ENCODE peak calls at places on chromosomes 2 and 18, in ten cellular contexts. A, C, P, U, I, Q, V, X, L and N are unnamed samples.

GRCh38 chr2:42248846-42249245 is 79.7 kb downstream of the EML4 start:
- DNase-seq in A (no peak), C (no peak), P (no peak), U (no peak), I (no peak), Q (no peak), V (no peak), X (no peak), L (peak; percentile 11), N (no peak)

GRCh38 chr18:50855976-50856772 is 22.7 kb upstream of the ME2 start:
- DNase-seq in A (no peak), C (no peak), P (no peak), U (no peak), I (no peak), Q (peak; percentile 7), V (no peak), X (no peak), L (no peak), N (no peak)

GRCh38 chr2:34031097-34031496 is 432.0 kb upstream of the FAM98A start:
- DNase-seq in A (no peak), C (no peak), P (no peak), U (no peak), I (no peak), Q (no peak), V (no peak), X (no peak), L (peak; percentile 64), N (no peak)

GRCh38 chr2:34552337-34552736 is 953.2 kb upstream of the FAM98A start:
- DNase-seq in A (no peak), C (no peak), P (no peak), U (no peak), I (no peak), Q (no peak), V (no peak), X (no peak), L (no peak), N (no peak)

GRCh38 chr2:216081487-216082387 is at the start of the genes PECR and TMEM169:
- DNase-seq in A (peak; percentile 69), C (peak; percentile 68), P (peak; percentile 71), U (peak; percentile 60), I (no peak), Q (peak; percentile 64), V (peak; percentile 94), X (peak; percentile 85), L (peak; percentile 86), N (peak; percentile 91)

GRCh38 chr2:200713704-200714064 is 98.0 kb upstream of the BZW1 start:
- DNase-seq in A (no peak), C (no peak), P (no peak), U (no peak), I (no peak), Q (no peak), V (no peak), X (no peak), L (no peak), N (no peak)

GRCh38 chr2:50392185-50392584 is 639.7 kb downstream of the NRXN1 start:
- DNase-seq in A (no peak), C (no peak), P (no peak), U (no peak), I (no peak), Q (no peak), V (no peak), X (no peak), L (no peak), N (no peak)

GRCh38 chr2:47038656-47039501 is 116.2 kb downstream of the STPG4 start:
- DNase-seq in A (no peak), C (no peak), P (no peak), U (no peak), I (no peak), Q (peak; percentile 27), V (no peak), X (no peak), L (no peak), N (no peak)

GRCh38 chr2:42100696-42101585 is 53.1 kb downstream of the PKDCC start:
- DNase-seq in A (no peak), C (peak; percentile 44), P (no peak), U (peak; percentile 86), I (no peak), Q (peak; percentile 88), V (peak; percentile 75), X (no peak), L (no peak), N (peak; percentile 74)

GRCh38 chr2:222900354-222900753 is 39.5 kb downstream of the ACSL3 start:
- DNase-seq in A (peak; percentile 55), C (no peak), P (no peak), U (peak; percentile 82), I (no peak), Q (peak; percentile 77), V (no peak), X (no peak), L (no peak), N (no peak)

GRCh38 chr2:142175917-142176316 is 45.1 kb upstream of the LRP1B start:
- DNase-seq in A (no peak), C (no peak), P (no peak), U (no peak), I (no peak), Q (no peak), V (no peak), X (no peak), L (peak; percentile 7), N (no peak)

GRCh38 chr2:142178604-142179003 is 47.8 kb upstream of the LRP1B start:
- DNase-seq in A (no peak), C (no peak), P (no peak), U (no peak), I (no peak), Q (no peak), V (no peak), X (no peak), L (no peak), N (no peak)

GRCh38 chr2:142176941-142177340 is 46.1 kb upstream of the LRP1B start:
- DNase-seq in A (no peak), C (no peak), P (no peak), U (no peak), I (no peak), Q (no peak), V (no peak), X (no peak), L (no peak), N (no peak)

GRCh38 chr2:142179686-142180085 is 48.9 kb upstream of the LRP1B start:
- DNase-seq in A (no peak), C (no peak), P (no peak), U (no peak), I (no peak), Q (no peak), V (no peak), X (no peak), L (no peak), N (no peak)

GRCh38 chr2:142180820-142181533 is 50.2 kb upstream of the LRP1B start:
- DNase-seq in A (peak; percentile 54), C (no peak), P (peak; percentile 11), U (no peak), I (no peak), Q (peak; percentile 25), V (no peak), X (peak; percentile 47), L (peak; percentile 25), N (no peak)
- TF ChIP-seq CTCF in A (peak; percentile 29), C (no peak), P (peak; percentile 69), U (peak; percentile 55), I (peak; percentile 86), Q (peak; percentile 36), V (peak; percentile 43), X (peak; percentile 38), L (peak; percentile 90), N (peak; percentile 21)

GRCh38 chr2:207529330-207530159 is at the start of gene CREB1:
- DNase-seq in A (peak; percentile 98), C (peak; percentile 100), P (peak; percentile 99), U (peak; percentile 99), I (peak; percentile 89), Q (peak; percentile 99), V (peak; percentile 98), X (peak; percentile 100), L (peak; percentile 98), N (peak; percentile 98)
- TF ChIP-seq CTCF in A (no peak), C (no peak), P (no peak), U (no peak), I (no peak), Q (no peak), V (peak; percentile 33), X (no peak), L (no peak), N (peak; percentile 22)

GRCh38 chr2:28949617-28950305 is 31.3 kb upstream of the TOGARAM2 start:
- DNase-seq in A (peak; percentile 42), C (no peak), P (no peak), U (no peak), I (no peak), Q (no peak), V (no peak), X (no peak), L (no peak), N (no peak)

GRCh38 chr2:28955492-28955891 is 25.6 kb upstream of the TOGARAM2 start:
- DNase-seq in A (no peak), C (no peak), P (no peak), U (no peak), I (no peak), Q (no peak), V (no peak), X (no peak), L (no peak), N (no peak)

GRCh38 chr2:28950941-28951630 is 30.0 kb upstream of the TOGARAM2 start:
- DNase-seq in A (no peak), C (no peak), P (no peak), U (no peak), I (no peak), Q (no peak), V (no peak), X (no peak), L (no peak), N (no peak)

GRCh38 chr2:28951910-28952805 is 28.9 kb upstream of the TOGARAM2 start:
- DNase-seq in A (peak; percentile 82), C (no peak), P (peak; percentile 21), U (no peak), I (no peak), Q (no peak), V (no peak), X (peak; percentile 28), L (no peak), N (no peak)

GRCh38 chr2:28952806-28953190 is 28.3 kb upstream of the TOGARAM2 start:
- DNase-seq in A (no peak), C (no peak), P (no peak), U (no peak), I (no peak), Q (no peak), V (no peak), X (no peak), L (no peak), N (no peak)
- TF ChIP-seq CTCF in A (no peak), C (no peak), P (peak; percentile 29), U (no peak), I (no peak), Q (no peak), V (no peak), X (peak; percentile 37), L (no peak), N (no peak)

GRCh38 chr18:27298215-27298804 is 113.2 kb upstream of the CHST9 start:
- DNase-seq in A (peak; percentile 38), C (no peak), P (peak; percentile 8), U (peak; percentile 4), I (no peak), Q (no peak), V (no peak), X (peak; percentile 7), L (peak; percentile 42), N (no peak)
- TF ChIP-seq CTCF in A (peak; percentile 41), C (no peak), P (peak; percentile 66), U (no peak), I (no peak), Q (no peak), V (no peak), X (peak; percentile 25), L (no peak), N (no peak)